ENCODE peak calls at places on chromosomes 12 and 14, in five cellular contexts. W, P, Q, Z and M are unnamed samples. For H3K4me1, the result is how much of the 10 kb centered on the place peaks cover.

GRCh38 chr14:71320734-71321555 is 413.7 kb downstream of the PCNX1 start:
- DNase-seq in P (peak), W (no peak), Z (peak), Q (peak), M (peak)

GRCh38 chr14:92865674-92866073 is 57.3 kb upstream of the CHGA start:
- DNase-seq in P (no peak), Q (no peak), W (no peak), Z (no peak), M (no peak)

GRCh38 chr14:37490607-37491006 is 104.4 kb downstream of the FOXA1 start:
- DNase-seq in P (no peak), Z (no peak), W (no peak), Q (no peak), M (no peak)

GRCh38 chr14:28577711-28578131 is 188.9 kb upstream of the FOXG1 start:
- DNase-seq in Q (no peak), P (no peak), W (no peak), Z (no peak), M (peak)

GRCh38 chr12:21809100-21809499 is 34.6 kb upstream of the KCNJ8 start:
- DNase-seq in Z (no peak), W (no peak), P (no peak), Q (no peak), M (no peak)

GRCh38 chr14:51783765-51784164 is 76.6 kb upstream of the GNG2 start:
- DNase-seq in P (no peak), Z (no peak), Q (no peak), W (no peak), M (no peak)

GRCh38 chr12:26271889-26272492 is 76.6 kb downstream of the SSPN start:
- DNase-seq in Z (peak), Q (peak), W (no peak), P (peak), M (peak)

GRCh38 chr12:4265280-4265679 is 8.3 kb upstream of the CCND2 start:
- DNase-seq in Q (no peak), P (no peak), W (no peak), Z (no peak), M (no peak)

GRCh38 chr14:53971501-53971900 is 14.9 kb upstream of the BMP4 start:
- DNase-seq in Q (no peak), Z (no peak), W (no peak), P (no peak), M (no peak)

GRCh38 chr14:95156765-95157194 is 549 bp downstream of the DICER1 start:
- DNase-seq in Z (no peak), Q (peak), P (peak), W (no peak), M (peak)

GRCh38 chr12:49428652-49429549 is 61.6 kb downstream of the SPATS2 start:
- DNase-seq in Z (no peak), W (no peak), P (no peak), Q (no peak), M (no peak)

GRCh38 chr14:72603639-72604038 is 290.3 kb downstream of the DPF3 start:
- DNase-seq in P (no peak), Z (no peak), Q (no peak), W (no peak), M (no peak)

GRCh38 chr14:21352587-21352986 is 31.2 kb downstream of the SUPT16H start:
- DNase-seq in Z (no peak), P (no peak), Q (no peak), W (no peak), M (no peak)

GRCh38 chr14:54011001-54011400 is 54.4 kb upstream of the BMP4 start:
- DNase-seq in W (no peak), Z (no peak), P (no peak), Q (no peak), M (no peak)

GRCh38 chr12:138898-139534 is 72.4 kb downstream of the IQSEC3 start:
- DNase-seq in P (peak), Q (no peak), Z (no peak), W (no peak), M (peak)

GRCh38 chr12:104460973-104461693 is 4.4 kb downstream of the CHST11 start:
- DNase-seq in W (no peak), Z (no peak), P (no peak), Q (no peak), M (no peak)

GRCh38 chr12:117774986-117775775 is 193.6 kb downstream of the KSR2 start:
- DNase-seq in W (no peak), P (no peak), Z (no peak), Q (no peak), M (no peak)

GRCh38 chr12:52214421-52214802 is 18.6 kb upstream of the KRT7 start:
- DNase-seq in W (no peak), P (no peak), Q (no peak), Z (no peak), M (peak)

GRCh38 chr14:85535316-85535715 is 5.4 kb downstream of the FLRT2 start:
- DNase-seq in Q (no peak), P (no peak), Z (no peak), W (no peak), M (no peak)

GRCh38 chr14:70808402-70809237 is 693 bp downstream of the MAP3K9 start:
- DNase-seq in W (no peak), Q (peak), P (peak), Z (no peak), M (no peak)

GRCh38 chr14:23829736-23830474 is 123.7 kb upstream of the DHRS4 start:
- DNase-seq in P (no peak), Q (peak), Z (no peak), W (no peak), M (no peak)

GRCh38 chr12:109595321-109595902 is 21.8 kb downstream of the MVK start:
- DNase-seq in W (no peak), Q (no peak), Z (no peak), P (no peak), M (no peak)

GRCh38 chr12:78918221-78918620 is 53.6 kb downstream of the SYT1 start:
- DNase-seq in W (no peak), Z (no peak), P (no peak), Q (no peak), M (no peak)

GRCh38 chr12:50458606-50459005 is 46.2 kb upstream of the DIP2B start:
- DNase-seq in P (no peak), Q (no peak), W (no peak), Z (no peak), M (no peak)

GRCh38 chr14:47366006-47366405 is 309.4 kb downstream of the MDGA2 start:
- DNase-seq in P (no peak), W (no peak), Q (no peak), Z (no peak), M (no peak)

GRCh38 chr14:76844223-76844622 is 18.0 kb downstream of the LRRC74A start:
- DNase-seq in P (peak), Z (no peak), W (no peak), Q (peak), M (peak)

GRCh38 chr12:29961231-29961630 is 177.5 kb upstream of the TMTC1 start:
- DNase-seq in Q (no peak), P (no peak), Z (no peak), W (no peak), M (no peak)

GRCh38 chr12:113152835-113153814 is 3.6 kb downstream of the CFAP73 start:
- DNase-seq in Q (peak), W (no peak), P (peak), Z (peak), M (peak)

GRCh38 chr12:84599539-84599938 is 313.1 kb downstream of the SLC6A15 start:
- DNase-seq in Q (no peak), W (no peak), Z (no peak), P (no peak), M (no peak)

GRCh38 chr12:52900166-52900895 is 4.5 kb downstream of the KRT8 start:
- DNase-seq in Q (no peak), W (no peak), Z (no peak), P (no peak), M (no peak)

GRCh38 chr14:99481745-99482099 is 513 bp downstream of the CCNK start:
- DNase-seq in Z (no peak), W (no peak), P (no peak), Q (no peak), M (no peak)

GRCh38 chr12:115017346-115017745 is 333.4 kb upstream of the TBX3 start:
- DNase-seq in P (no peak), W (no peak), Z (no peak), Q (no peak), M (no peak)

GRCh38 chr14:98754343-98755025 is 517.5 kb downstream of the BCL11B start:
- DNase-seq in Z (no peak), W (no peak), P (no peak), Q (no peak), M (no peak)

GRCh38 chr12:123764109-123764508 is 2.0 kb downstream of the DNAH10 start:
- DNase-seq in W (no peak), P (no peak), Z (no peak), Q (no peak), M (no peak)

GRCh38 chr12:29735604-29736003 is 48.1 kb downstream of the TMTC1 start:
- DNase-seq in Z (no peak), P (no peak), Q (no peak), W (no peak), M (no peak)

GRCh38 chr12:2501464-2502181 is 293.1 kb upstream of the FKBP4 start:
- DNase-seq in Z (no peak), P (no peak), W (no peak), Q (peak), M (no peak)

GRCh38 chr14:50773632-50774541 is 57.1 kb downstream of the NIN start:
- DNase-seq in Q (peak), P (peak), Z (peak), W (no peak), M (no peak)

GRCh38 chr14:99511421-99512109 is 30.4 kb downstream of the CCNK start:
- DNase-seq in Z (peak), P (peak), W (no peak), Q (no peak), M (peak)

GRCh38 chr14:72731252-72732020 is 162.5 kb downstream of the DPF3 start:
- DNase-seq in P (no peak), Q (no peak), Z (no peak), W (no peak), M (no peak)

DNA sequence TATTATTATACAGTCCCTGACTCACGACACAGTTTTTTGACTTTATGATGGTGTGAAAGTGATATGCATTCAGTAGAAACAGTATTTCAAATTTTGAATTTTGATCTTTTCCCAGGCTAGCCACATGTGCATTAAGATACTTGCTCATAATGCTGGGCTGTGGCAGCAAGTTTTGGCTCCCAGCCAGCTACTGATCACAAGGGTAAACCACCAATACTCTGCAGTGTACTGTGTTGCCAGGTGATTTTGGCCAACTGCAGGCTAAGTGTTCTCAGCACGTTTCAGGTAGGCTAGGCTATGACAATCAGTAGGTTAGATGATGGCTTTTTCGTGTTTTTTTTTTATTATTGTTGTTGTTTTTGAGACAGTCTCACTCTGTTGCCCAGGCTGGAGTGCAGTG is 69.4 kb upstream of the ACTN1 start:
- DNase-seq in Z (no peak), W (no peak), P (peak), Q (peak), M (no peak)
- H3K4me1 ChIP-seq in Z (half or more), W (half or more), P (half or more), Q (half or more), M (under half)

GRCh38 chr12:6754406-6754805 is 1.5 kb upstream of the MLF2 start:
- DNase-seq in Z (no peak), Q (no peak), P (no peak), W (no peak), M (no peak)

GRCh38 chr12:6751767-6752166 is 1.2 kb downstream of the MLF2 start:
- DNase-seq in Q (no peak), P (no peak), W (no peak), Z (no peak), M (no peak)

GRCh38 chr12:6753772-6754356 is 923 bp upstream of the MLF2 start:
- DNase-seq in Z (no peak), W (no peak), P (peak), Q (no peak), M (no peak)

GRCh38 chr12:6752181-6752930 is 585 bp downstream of the MLF2 start:
- DNase-seq in Z (no peak), P (peak), W (no peak), Q (peak), M (peak)

DNA sequence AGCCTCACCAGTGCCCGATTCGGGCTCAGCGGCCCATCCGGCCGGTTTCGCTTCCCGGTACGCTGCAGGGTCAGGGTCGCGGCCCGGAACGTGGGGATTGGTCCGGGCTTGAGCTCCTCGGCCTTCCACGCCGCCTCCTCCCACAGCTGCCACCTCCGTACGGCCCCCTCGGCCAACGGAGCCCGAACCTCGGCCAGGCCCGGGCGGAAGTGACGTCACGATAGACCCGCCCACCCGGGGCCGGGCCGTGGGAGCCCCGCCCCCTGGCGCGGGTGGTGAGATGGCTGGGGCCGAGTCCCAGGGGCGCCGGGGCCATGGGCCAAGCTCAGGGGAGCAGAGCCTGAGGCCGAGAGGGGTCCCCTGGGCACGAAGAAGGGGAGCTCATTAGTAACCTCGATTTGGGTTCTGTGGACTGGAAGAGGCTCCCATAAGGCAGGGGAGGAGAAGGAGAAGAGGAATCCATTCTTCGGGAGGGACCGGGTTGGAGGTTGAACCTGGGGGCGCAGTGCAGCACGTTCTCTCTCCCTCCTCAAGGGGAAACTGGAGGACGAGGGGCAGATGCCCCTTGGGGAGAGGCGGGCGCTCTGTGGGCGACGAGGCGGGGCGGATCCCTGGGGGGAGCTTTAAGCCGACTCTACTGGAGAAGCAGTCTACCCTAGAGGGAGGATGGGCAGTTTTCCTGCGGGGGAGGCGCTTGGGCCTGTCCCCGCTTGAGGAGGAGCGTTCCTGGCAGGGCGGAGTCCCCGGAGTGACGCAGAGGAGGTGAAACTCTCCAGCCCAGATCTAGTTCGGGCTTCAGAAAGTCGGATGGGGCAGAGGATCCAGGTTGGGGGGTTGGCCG is at the start of gene MLF2:
- DNase-seq in W (peak), Q (peak), P (peak), Z (peak), M (peak)
- TF ChIP-seq POLR2A in W (peak), Q (peak), P (peak), Z (peak), M (peak)

DNA sequence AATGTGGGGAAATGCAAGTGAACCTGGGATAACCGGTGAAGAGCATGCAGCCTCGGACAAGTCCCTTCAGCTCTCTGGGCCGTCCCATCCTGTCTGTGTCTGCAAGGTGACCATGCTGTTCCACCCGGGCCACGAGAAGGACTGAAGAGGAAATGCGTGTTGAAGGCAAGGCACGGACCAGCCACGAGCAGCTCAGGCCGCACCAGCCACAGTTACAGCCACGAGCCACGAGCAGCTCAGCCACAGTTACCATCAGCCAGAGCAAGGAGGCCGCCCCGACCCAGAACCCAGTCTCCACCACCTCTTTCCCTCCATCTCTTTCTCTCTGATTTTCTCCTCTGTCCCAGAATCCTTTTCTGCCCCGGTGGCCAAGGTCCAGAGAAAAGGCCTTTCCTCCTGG is 18.8 kb upstream of the GALNT9 start:
- DNase-seq in W (no peak), P (no peak), Q (no peak), Z (no peak), M (no peak)
- H3K4me1 ChIP-seq in W (under half), P (under half), Q (under half), Z (under half), M (under half)

GRCh38 chr14:88562831-88563686 is at the start of gene ZC3H14:
- DNase-seq in Q (peak), Z (peak), P (peak), W (peak), M (peak)
- TF ChIP-seq POLR2A in Q (peak), Z (no peak), P (peak), W (peak), M (peak)

GRCh38 chr14:105154476-105154871 is 14.1 kb downstream of the JAG2 start:
- DNase-seq in Z (no peak), P (no peak), Q (no peak), W (no peak), M (no peak)

GRCh38 chr14:105153739-105154475 is 14.7 kb downstream of the JAG2 start:
- DNase-seq in P (no peak), Q (no peak), W (no peak), Z (no peak), M (no peak)

GRCh38 chr14:105152794-105153241 is 15.8 kb downstream of the JAG2 start:
- DNase-seq in P (no peak), Z (no peak), Q (no peak), W (no peak), M (no peak)

GRCh38 chr14:105151838-105152793 is 16.5 kb downstream of the JAG2 start:
- DNase-seq in Z (no peak), W (no peak), Q (no peak), P (no peak), M (no peak)

DNA sequence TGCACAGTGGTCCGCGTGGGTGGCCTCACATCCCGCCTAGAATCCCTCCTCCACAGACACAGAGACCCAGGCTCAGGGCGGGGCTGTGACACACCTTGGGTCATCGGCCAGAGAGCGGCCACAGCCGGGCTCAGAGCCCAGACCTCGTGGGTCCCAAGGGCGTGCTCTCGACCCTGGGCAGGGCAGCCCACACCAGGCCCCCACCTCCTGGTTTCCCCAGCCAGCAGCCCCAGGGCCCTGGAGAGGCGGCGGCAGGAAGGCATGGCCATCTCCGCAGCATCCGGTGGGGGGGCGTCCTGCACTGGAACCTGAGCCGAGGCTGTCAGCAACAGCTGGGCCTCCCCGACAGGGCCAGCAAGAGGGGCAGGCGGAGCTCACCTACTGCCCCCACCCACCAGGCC is 15.2 kb downstream of the JAG2 start:
- DNase-seq in Q (no peak), P (no peak), Z (no peak), W (no peak), M (no peak)
- H3K4me1 ChIP-seq in Q (under half), P (under half), Z (under half), W (under half), M (under half)